ENCODE peak calls at places on chromosome 4, in seven cellular contexts. C, O, P, Z, S, F and G are unnamed samples. For H3K4me1, the result is how much of the 10 kb centered on the place peaks cover.

GRCh38 chr4:128519163-128519810 is 231.7 kb upstream of the PGRMC2 start:
- DNase-seq in C (no peak), O (no peak), P (no peak), Z (no peak), S (peak), F (no peak), G (peak)

GRCh38 chr4:150960079-150960478 is 55.0 kb downstream of the LRBA start:
- DNase-seq in C (no peak), O (no peak), P (no peak), Z (no peak), S (no peak), F (peak), G (no peak)

GRCh38 chr4:88033309-88033708 is 25.9 kb downstream of the PKD2 start:
- DNase-seq in C (no peak), O (no peak), P (no peak), Z (peak), S (no peak), F (peak), G (no peak)

GRCh38 chr4:79982587-79983327 is 90.3 kb downstream of the ANTXR2 start:
- DNase-seq in C (no peak), O (no peak), P (no peak), Z (no peak), S (no peak), F (no peak), G (no peak)

GRCh38 chr4:52576326-52576725 is 82.8 kb downstream of the USP46 start:
- DNase-seq in C (no peak), O (no peak), P (no peak), Z (no peak), S (no peak), F (no peak), G (no peak)

GRCh38 chr4:56206258-56206657 is 181.0 kb downstream of the AASDH start:
- DNase-seq in C (no peak), O (no peak), P (no peak), Z (no peak), S (no peak), F (no peak), G (no peak)

GRCh38 chr4:87973283-87974169 is 2.0 kb upstream of the SPP1 start:
- DNase-seq in C (peak), O (peak), P (peak), Z (peak), S (peak), F (peak), G (no peak)

GRCh38 chr4:38605794-38606586 is 58.0 kb upstream of the KLF3 start:
- DNase-seq in C (no peak), O (no peak), P (no peak), Z (peak), S (no peak), F (no peak), G (no peak)

GRCh38 chr4:182261651-182262223 is 18.5 kb downstream of the TENM3 start:
- DNase-seq in C (no peak), O (no peak), P (no peak), Z (no peak), S (no peak), F (no peak), G (no peak)

GRCh38 chr4:57435300-57435699 is 325.1 kb upstream of the IGFBP7 start:
- DNase-seq in C (no peak), O (no peak), P (no peak), Z (no peak), S (no peak), F (no peak), G (no peak)

GRCh38 chr4:42474406-42474805 is 77.1 kb downstream of the SHISA3 start:
- DNase-seq in C (no peak), O (no peak), P (no peak), Z (no peak), S (no peak), F (no peak), G (no peak)

GRCh38 chr4:147801820-147802219 is 69.9 kb downstream of the ARHGAP10 start:
- DNase-seq in C (no peak), O (no peak), P (no peak), Z (no peak), S (no peak), F (no peak), G (no peak)

GRCh38 chr4:78591404-78591803 is 39.8 kb downstream of the ANXA3 start:
- DNase-seq in C (no peak), O (no peak), P (no peak), Z (no peak), S (no peak), F (no peak), G (no peak)

GRCh38 chr4:153651041-153651960 is 32.8 kb upstream of the TLR2 start:
- DNase-seq in C (peak), O (peak), P (peak), Z (no peak), S (no peak), F (peak), G (no peak)

GRCh38 chr4:153651961-153652784 is 31.9 kb upstream of the TLR2 start:
- DNase-seq in C (no peak), O (no peak), P (no peak), Z (no peak), S (no peak), F (no peak), G (no peak)

GRCh38 chr4:153645183-153645582 is 38.9 kb upstream of the TLR2 start:
- DNase-seq in C (no peak), O (no peak), P (no peak), Z (no peak), S (no peak), F (no peak), G (no peak)

GRCh38 chr4:153647975-153648374 is 36.1 kb upstream of the TLR2 start:
- DNase-seq in C (no peak), O (no peak), P (no peak), Z (no peak), S (no peak), F (no peak), G (no peak)

GRCh38 chr4:153649572-153649991 is 34.5 kb upstream of the TLR2 start:
- DNase-seq in C (no peak), O (no peak), P (no peak), Z (no peak), S (no peak), F (peak), G (no peak)
- H3K4me1 ChIP-seq in C (under half), O (under half), P (half or more), Z (under half), S (under half), F (under half), G (under half)

DNA sequence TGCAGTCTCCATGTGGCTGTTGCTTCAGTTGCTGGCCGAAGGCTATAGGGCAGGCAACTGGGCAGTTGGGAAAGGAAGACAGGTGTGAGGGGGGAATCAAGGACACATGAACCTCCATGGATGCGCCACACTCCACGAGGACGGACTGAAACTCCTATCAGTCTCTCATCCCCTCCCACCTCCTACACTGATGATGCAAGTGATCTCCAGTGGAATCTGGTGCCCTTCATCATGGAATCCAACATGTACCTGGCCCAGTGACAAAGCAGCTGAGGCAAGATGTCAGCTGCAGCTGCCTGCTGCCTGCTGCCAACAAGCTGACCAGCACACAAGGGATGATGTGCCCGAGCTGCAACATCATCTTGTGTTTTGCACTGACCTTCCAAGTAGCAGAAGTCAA is 26.0 kb upstream of the MGST2 start:
- DNase-seq in C (no peak), O (no peak), P (no peak), Z (no peak), S (no peak), F (no peak), G (no peak)
- H3K4me1 ChIP-seq in C (under half), O (under half), P (under half), Z (under half), S (under half), F (under half), G (under half)

GRCh38 chr4:89835413-89835812 is 1.5 kb downstream of the SNCA start:
- DNase-seq in C (no peak), O (no peak), P (no peak), Z (no peak), S (no peak), F (no peak), G (no peak)

GRCh38 chr4:89834486-89835209 is 2.3 kb downstream of the SNCA start:
- DNase-seq in C (no peak), O (no peak), P (no peak), Z (no peak), S (no peak), F (no peak), G (no peak)

GRCh38 chr4:89837385-89837995 is 529 bp upstream of the SNCA start:
- DNase-seq in C (no peak), O (no peak), P (peak), Z (peak), S (no peak), F (no peak), G (no peak)

GRCh38 chr4:89836897-89837384 is at the start of gene SNCA:
- DNase-seq in C (peak), O (peak), P (peak), Z (no peak), S (peak), F (peak), G (peak)

GRCh38 chr4:89836031-89836777 is 757 bp downstream of the SNCA start:
- DNase-seq in C (no peak), O (no peak), P (peak), Z (peak), S (peak), F (no peak), G (peak)
- H3K4me1 ChIP-seq in C (under half), O (under half), P (under half), Z (under half), S (under half), F (under half), G (under half)

GRCh38 chr4:10003666-10004065 is 17.6 kb downstream of the SLC2A9 start:
- DNase-seq in C (no peak), O (no peak), P (no peak), Z (no peak), S (no peak), F (no peak), G (no peak)
- H3K4me1 ChIP-seq in C (under half), O (under half), P (under half), Z (under half), S (under half), F (under half), G (under half)

GRCh38 chr4:26862381-26862915 is 1.8 kb downstream of the STIM2 start:
- DNase-seq in C (no peak), O (no peak), P (no peak), Z (no peak), S (no peak), F (peak), G (no peak)

GRCh38 chr4:26859762-26860156 is 882 bp upstream of the STIM2 start:
- DNase-seq in C (no peak), O (no peak), P (no peak), Z (no peak), S (no peak), F (peak), G (no peak)

GRCh38 chr4:26860922-26861433 is 337 bp downstream of the STIM2 start:
- DNase-seq in C (peak), O (peak), P (peak), Z (peak), S (peak), F (no peak), G (peak)

GRCh38 chr4:26860157-26860921 is at the start of gene STIM2:
- DNase-seq in C (peak), O (peak), P (peak), Z (peak), S (peak), F (peak), G (peak)

GRCh38 chr4:26861434-26862186 is 969 bp downstream of the STIM2 start:
- DNase-seq in C (peak), O (peak), P (peak), Z (peak), S (peak), F (peak), G (peak)
- H3K4me1 ChIP-seq in C (under half), O (half or more), P (half or more), Z (under half), S (under half), F (under half), G (under half)